ENCODE peak calls at places on chromosomes 2 and 18, in seven cellular contexts. V is CD8-positive, alpha-beta T cell; B is lower lobe of right lung; C is astrocyte of the spinal cord; L is sigmoid colon; A is fibroblast of the aortic adventitia; D is ascending aorta. U is an unnamed sample.

GRCh38 chr18:66792466-66792865 is 188.6 kb upstream of the CDH19 start:
- DNase-seq in V (no peak), L (no peak), B (no peak), D (no peak), C (no peak), A (no peak), U (peak; percentile 49)

GRCh38 chr2:189261431-189261841 is 81.9 kb upstream of the COL5A2 start:
- DNase-seq in C (peak; percentile 84), V (no peak), L (no peak), A (peak; percentile 93), B (no peak), D (no peak), U (peak; percentile 86)

GRCh38 chr2:66574701-66575624 is 140.0 kb downstream of the MEIS1 start:
- DNase-seq in C (peak; percentile 89), L (peak; percentile 92), D (peak; percentile 83), V (no peak), A (peak; percentile 92), B (no peak), U (peak; percentile 89)

GRCh38 chr18:38496222-38496810 is 930.7 kb upstream of the CELF4 start:
- DNase-seq in C (no peak), V (no peak), B (no peak), L (no peak), A (no peak), D (no peak), U (no peak)

GRCh38 chr2:69060938-69061501 is 48.0 kb downstream of the ANTXR1 start:
- DNase-seq in D (no peak), L (no peak), V (no peak), B (no peak), A (no peak), C (no peak), U (no peak)

GRCh38 chr2:61887684-61888303 is 662 bp downstream of the CCT4 start:
- DNase-seq in B (no peak), A (peak; percentile 49), L (no peak), C (peak; percentile 38), V (peak; percentile 13), D (no peak), U (peak; percentile 53)

GRCh38 chr2:116023026-116023425 is 1580.6 kb downstream of the DPP10 start:
- DNase-seq in C (no peak), D (no peak), L (no peak), B (no peak), A (no peak), V (no peak), U (no peak)

GRCh38 chr2:109098251-109098920 is 30.6 kb upstream of the SH3RF3 start:
- DNase-seq in A (peak; percentile 44), V (no peak), L (no peak), C (peak; percentile 19), B (no peak), D (no peak), U (peak; percentile 86)

GRCh38 chr2:200812122-200813022 is 662 bp downstream of the BZW1 start:
- DNase-seq in B (peak; percentile 87), A (peak; percentile 61), L (peak; percentile 88), V (peak; percentile 63), D (peak; percentile 89), C (peak; percentile 50), U (peak; percentile 71)

GRCh38 chr2:121130301-121130850 is 154.6 kb downstream of the TFCP2L1 start:
- DNase-seq in A (no peak), C (no peak), V (no peak), L (no peak), D (no peak), B (no peak), U (no peak)

GRCh38 chr18:63443820-63444219 is 21.5 kb upstream of the VPS4B start:
- DNase-seq in D (no peak), B (no peak), A (no peak), L (no peak), V (no peak), C (no peak), U (no peak)

GRCh38 chr2:70834881-70835280 is 735 bp downstream of the CD207 start:
- DNase-seq in V (no peak), L (no peak), B (no peak), D (no peak), A (no peak), C (no peak), U (no peak)

GRCh38 chr2:85444629-85445028 is 26.1 kb downstream of the SH2D6 start:
- DNase-seq in D (no peak), C (peak; percentile 23), B (no peak), A (peak; percentile 40), L (no peak), V (no peak), U (peak; percentile 42)

GRCh38 chr2:231648579-231649174 is 56.0 kb downstream of the TEX44 start:
- DNase-seq in A (peak; percentile 32), D (peak; percentile 82), L (peak; percentile 83), V (peak; percentile 48), C (peak; percentile 35), B (peak; percentile 87), U (peak; percentile 62)

GRCh38 chr2:61969376-61969775 is 63.9 kb downstream of the COMMD1 start:
- DNase-seq in B (no peak), L (no peak), V (no peak), C (no peak), A (no peak), D (no peak), U (peak; percentile 28)

GRCh38 chr2:18345848-18346247 is 214.6 kb downstream of the RDH14 start:
- DNase-seq in D (no peak), C (peak; percentile 40), A (peak; percentile 47), V (no peak), B (peak; percentile 62), L (no peak), U (peak; percentile 64)

GRCh38 chr2:235144291-235144690 is 192.5 kb downstream of the SH3BP4 start:
- DNase-seq in A (no peak), C (no peak), L (no peak), V (no peak), D (peak; percentile 7), B (no peak), U (no peak)

GRCh38 chr2:19408592-19408991 is 50.2 kb upstream of the OSR1 start:
- DNase-seq in C (peak; percentile 14), V (no peak), L (no peak), A (peak; percentile 77), D (no peak), B (no peak), U (peak; percentile 66)

GRCh38 chr2:135820003-135820618 is 16.9 kb downstream of the LCT start:
- DNase-seq in B (no peak), D (no peak), C (peak; percentile 79), L (no peak), V (peak; percentile 75), A (no peak), U (no peak)

GRCh38 chr2:55511508-55512124 is 7.9 kb upstream of the CFAP36 start:
- DNase-seq in B (no peak), L (no peak), V (no peak), D (no peak), C (peak; percentile 53), A (peak; percentile 56), U (peak; percentile 67)

DNA sequence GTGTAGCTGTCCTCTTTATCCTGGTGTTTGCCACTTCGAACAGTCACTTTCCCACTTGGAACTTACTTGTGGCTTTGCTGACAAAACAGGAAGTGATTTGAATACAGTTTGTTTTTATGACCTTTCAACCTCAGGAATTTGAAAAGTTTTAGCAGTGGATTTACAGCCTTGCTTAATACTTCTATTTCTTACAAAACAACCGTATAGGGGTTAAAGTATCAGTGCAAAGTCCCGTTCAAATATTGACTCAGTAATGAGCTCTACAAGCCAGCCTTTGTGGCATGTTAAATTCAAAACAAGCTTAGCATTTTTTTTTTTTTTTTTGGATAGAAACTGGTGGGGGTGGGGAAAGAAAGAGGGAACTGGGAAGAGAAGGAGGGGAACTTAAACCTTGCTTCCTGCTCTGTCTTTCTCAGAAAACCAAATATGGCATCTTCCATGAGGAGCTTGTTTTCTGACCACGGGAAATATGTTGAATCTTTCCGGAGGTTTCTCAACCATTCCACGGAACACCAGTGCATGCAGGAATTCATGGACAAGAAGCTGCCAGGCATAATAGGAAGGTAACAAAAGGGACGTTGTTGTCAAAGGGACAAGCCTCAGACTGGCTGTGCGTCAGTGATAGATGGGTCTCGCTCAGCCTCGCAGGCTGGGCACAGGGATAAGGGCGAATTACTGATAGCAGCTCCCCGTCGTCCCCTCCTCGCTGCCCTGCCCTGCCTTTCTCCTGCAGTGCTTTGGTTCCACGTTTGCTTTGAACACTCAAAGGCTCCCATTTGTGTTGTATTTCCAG is at the start of gene HNMT:
- DNase-seq in C (peak; percentile 50), L (peak; percentile 61), V (no peak), D (peak; percentile 71), A (peak; percentile 64), B (peak; percentile 53), U (peak; percentile 86)
- H3K4me3 ChIP-seq in C (peak within 1 kb of the TSS; percentile 30), L (peak within 1 kb of the TSS; percentile 55), V (no peak within 1 kb of the TSS), D (peak within 1 kb of the TSS; percentile 45), A (peak within 1 kb of the TSS; percentile 62), B (peak within 1 kb of the TSS; percentile 58), U (peak within 1 kb of the TSS; percentile 57)

DNA sequence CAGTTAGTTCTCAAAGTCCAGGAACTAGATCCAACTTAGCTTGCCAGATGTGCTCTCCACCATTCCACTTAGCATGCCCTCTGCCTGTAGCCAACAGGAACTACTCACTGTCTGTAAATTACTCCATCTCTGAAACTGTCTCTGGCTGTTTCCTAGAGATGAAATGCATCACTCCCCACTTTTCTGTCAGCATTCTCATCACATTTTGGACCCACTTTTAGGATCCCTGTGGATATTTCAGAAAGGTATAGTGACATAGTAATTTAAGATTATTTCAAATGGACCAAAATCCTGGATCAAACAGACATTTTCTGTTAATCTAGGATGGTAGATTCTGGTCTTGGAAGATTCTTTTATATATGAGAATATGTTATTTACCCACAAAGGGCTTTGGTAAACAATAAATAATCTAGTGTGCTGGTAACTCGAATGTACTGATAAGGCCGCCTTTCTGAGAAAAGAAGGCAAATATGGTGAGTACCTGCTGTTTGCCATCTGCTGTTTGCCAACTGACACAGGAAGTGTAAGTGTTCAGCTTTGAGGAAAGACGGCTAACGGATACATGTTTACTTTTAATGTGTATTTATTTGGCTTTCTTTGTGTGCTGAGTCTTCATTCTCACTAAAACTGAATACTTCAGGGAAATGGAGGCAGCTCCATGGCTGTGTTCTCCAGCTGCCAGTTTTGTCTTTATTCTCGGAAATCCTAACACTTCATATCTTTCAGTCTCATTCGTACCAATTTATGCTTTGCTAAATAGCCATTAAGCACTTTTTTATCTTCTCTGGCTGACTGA is 79.5 kb downstream of the EVA1A start:
- DNase-seq in B (no peak), L (no peak), C (peak; percentile 15), V (no peak), A (peak; percentile 56), D (no peak), U (peak; percentile 48)
- TF ChIP-seq CTCF in B (no peak), L (no peak), C (peak; percentile 45), V (no peak), A (peak; percentile 59), D (no peak), U (peak; percentile 62)

GRCh38 chr18:46755315-46756171 is 1.3 kb downstream of the ST8SIA5 start:
- DNase-seq in C (no peak), D (no peak), V (no peak), B (no peak), A (no peak), L (no peak), U (no peak)
- H3K4me3 ChIP-seq in C (peak overlapping the region; percentile 17), D (peak overlapping the region; percentile 51), V (no peak overlapping the region), B (peak overlapping the region; percentile 28), A (no peak overlapping the region), L (peak overlapping the region; percentile 30), U (no peak overlapping the region)

GRCh38 chr18:59057493-59057795 is 82.2 kb upstream of the SEC11C start:
- DNase-seq in B (no peak), D (no peak), C (no peak), V (no peak), A (no peak), L (no peak), U (no peak)
- TF ChIP-seq CTCF in B (no peak), D (no peak), C (no peak), V (no peak), A (no peak), L (no peak), U (no peak)